ENCODE peak calls at places on chromosome 11, in six cellular contexts. P, Z, R, W, D and G are unnamed samples.

GRCh38 chr11:100176456-100176855 is 510.6 kb upstream of the ARHGAP42 start:
- DNase-seq in W (no peak), D (no peak), P (no peak), R (no peak), Z (no peak), G (no peak)

GRCh38 chr11:69708731-69709401 is 5.0 kb upstream of the FGF19 start:
- DNase-seq in D (no peak), Z (no peak), P (no peak), R (no peak), W (no peak), G (no peak)

GRCh38 chr11:61488651-61489291 is 19.8 kb upstream of the LRRC10B start:
- DNase-seq in R (no peak), P (no peak), Z (no peak), W (no peak), D (no peak), G (peak; percentile 45)

GRCh38 chr11:132405728-132406127 is 1035.3 kb downstream of the NTM start:
- DNase-seq in R (no peak), Z (no peak), W (no peak), D (no peak), P (no peak), G (peak; percentile 78)

GRCh38 chr11:133968300-133968699 is 11.5 kb upstream of the IGSF9B start:
- DNase-seq in W (no peak), Z (no peak), R (no peak), P (no peak), D (no peak), G (no peak)

GRCh38 chr11:17496406-17496805 is 19.8 kb upstream of the ABCC8 start:
- DNase-seq in W (no peak), P (no peak), Z (no peak), R (no peak), D (no peak), G (no peak)

GRCh38 chr11:78203184-78203583 is 14.5 kb downstream of the USP35 start:
- DNase-seq in P (peak; percentile 12), W (peak; percentile 75), Z (no peak), D (peak; percentile 64), R (peak; percentile 32), G (no peak)

GRCh38 chr11:114061053-114062049 is 1.8 kb downstream of the ZBTB16 start:
- DNase-seq in Z (peak; percentile 33), D (no peak), P (peak; percentile 82), R (no peak), W (no peak), G (no peak)

GRCh38 chr11:2268911-2269600 is 1.3 kb downstream of the ASCL2 start:
- DNase-seq in P (peak; percentile 91), Z (peak; percentile 66), D (peak; percentile 62), W (no peak), R (peak; percentile 88), G (no peak)

GRCh38 chr11:35579557-35580396 is 38.5 kb upstream of the FJX1 start:
- DNase-seq in Z (no peak), D (no peak), W (no peak), R (no peak), P (no peak), G (no peak)

GRCh38 chr11:121486054-121486453 is 33.3 kb upstream of the SORL1-AS1 start:
- DNase-seq in Z (no peak), R (no peak), W (no peak), P (no peak), D (no peak), G (no peak)

GRCh38 chr11:107696140-107696539 is 15.7 kb downstream of the SLN start:
- DNase-seq in R (no peak), Z (no peak), P (no peak), W (no peak), D (no peak), G (no peak)

GRCh38 chr11:70112017-70112434 is 33.9 kb downstream of the ANO1 start:
- DNase-seq in Z (no peak), P (no peak), W (no peak), R (no peak), D (no peak), G (no peak)

GRCh38 chr11:65540290-65541092 is 15.6 kb downstream of the SCYL1 start:
- DNase-seq in W (peak; percentile 51), R (peak; percentile 90), P (peak; percentile 99), D (peak; percentile 90), Z (peak; percentile 98), G (no peak)

GRCh38 chr11:117181586-117182550 is 3.3 kb downstream of the SIDT2 start:
- DNase-seq in P (no peak), W (no peak), D (no peak), Z (no peak), R (no peak), G (no peak)